ENCODE peak calls at places on chromosomes 13 and 19, in seven cellular contexts. L, T, O, V, U, A and K are unnamed samples.

GRCh38 chr13:48094404-48094780 is 512 bp downstream of the MED4 start:
- DNase-seq in L (no peak), T (peak; percentile 24), O (no peak), V (no peak), U (no peak), A (no peak), K (no peak)

GRCh38 chr13:105050696-105051095 is 1484.8 kb downstream of the EFNB2 start:
- DNase-seq in L (no peak), T (no peak), O (no peak), V (no peak), U (no peak), A (no peak), K (no peak)

GRCh38 chr13:51759240-51759639 is 44.7 kb downstream of the DHRS12 start:
- DNase-seq in L (no peak), T (no peak), O (no peak), V (no peak), U (no peak), A (no peak), K (no peak)

GRCh38 chr13:73902296-73902695 is 231.9 kb downstream of the KLF12 start:
- DNase-seq in L (no peak), T (no peak), O (no peak), V (no peak), U (no peak), A (no peak), K (no peak)

GRCh38 chr13:36297600-36298338 is at the start of gene CCDC169:
- DNase-seq in L (peak; percentile 83), T (peak; percentile 96), O (peak; percentile 73), V (peak; percentile 68), U (peak; percentile 63), A (peak; percentile 68), K (no peak)

GRCh38 chr19:35673121-35673804 is 6.9 kb downstream of the UPK1A start:
- DNase-seq in L (peak; percentile 59), T (peak; percentile 84), O (peak; percentile 73), V (peak; percentile 26), U (peak; percentile 33), A (no peak), K (no peak)

GRCh38 chr13:37338721-37339120 is 233.3 kb upstream of the CSNK1A1L start:
- DNase-seq in L (no peak), T (no peak), O (no peak), V (no peak), U (no peak), A (no peak), K (no peak)

GRCh38 chr13:105894711-105895110 is 640.8 kb downstream of the EFNB2 start:
- DNase-seq in L (no peak), T (no peak), O (no peak), V (no peak), U (no peak), A (no peak), K (no peak)

GRCh38 chr13:30510811-30511371 is 45.2 kb upstream of the HMGB1 start:
- DNase-seq in L (no peak), T (no peak), O (no peak), V (no peak), U (no peak), A (no peak), K (no peak)

GRCh38 chr13:26679411-26679810 is 81.2 kb downstream of the GPR12 start:
- DNase-seq in L (no peak), T (no peak), O (no peak), V (no peak), U (no peak), A (no peak), K (no peak)

GRCh38 chr19:9427941-9428340 is 7.4 kb downstream of the ZNF266 start:
- DNase-seq in L (no peak), T (peak; percentile 3), O (no peak), V (no peak), U (no peak), A (no peak), K (no peak)

GRCh38 chr13:49411353-49411752 is 32.5 kb downstream of the CAB39L start:
- DNase-seq in L (no peak), T (no peak), O (no peak), V (no peak), U (no peak), A (no peak), K (no peak)

GRCh38 chr19:51702754-51703654 is 9.9 kb downstream of the SPACA6 start:
- DNase-seq in L (peak; percentile 59), T (peak; percentile 94), O (peak; percentile 41), V (peak; percentile 57), U (no peak), A (peak; percentile 32), K (no peak)

GRCh38 chr19:30036154-30037129 is 94.4 kb downstream of the URI1 start:
- DNase-seq in L (no peak), T (no peak), O (no peak), V (no peak), U (no peak), A (no peak), K (no peak)

GRCh38 chr19:28019901-28020300 is 1193.0 kb downstream of the UQCRFS1 start:
- DNase-seq in L (no peak), T (no peak), O (no peak), V (no peak), U (no peak), A (no peak), K (peak; percentile 64)

GRCh38 chr13:99806671-99807070 is 164.9 kb downstream of the ZIC5 start:
- DNase-seq in L (no peak), T (no peak), O (no peak), V (no peak), U (no peak), A (no peak), K (no peak)

GRCh38 chr19:47339196-47339880 is 7.4 kb downstream of the C5AR2 start:
- DNase-seq in L (no peak), T (no peak), O (no peak), V (no peak), U (no peak), A (no peak), K (no peak)

GRCh38 chr19:47340477-47341208 is 8.5 kb upstream of the DHX34 start:
- DNase-seq in L (no peak), T (no peak), O (no peak), V (no peak), U (no peak), A (no peak), K (no peak)

GRCh38 chr19:47344425-47344824 is 4.7 kb upstream of the DHX34 start:
- DNase-seq in L (no peak), T (no peak), O (no peak), V (no peak), U (no peak), A (no peak), K (no peak)

GRCh38 chr19:47341734-47342133 is 7.4 kb upstream of the DHX34 start:
- DNase-seq in L (no peak), T (no peak), O (no peak), V (no peak), U (no peak), A (no peak), K (no peak)

GRCh38 chr19:47343194-47343802 is 5.8 kb upstream of the DHX34 start:
- DNase-seq in L (no peak), T (no peak), O (no peak), V (no peak), U (no peak), A (no peak), K (no peak)
- TF ChIP-seq CTCF in L (no peak), T (no peak), O (no peak), V (no peak), U (no peak), A (no peak), K (no peak)

DNA sequence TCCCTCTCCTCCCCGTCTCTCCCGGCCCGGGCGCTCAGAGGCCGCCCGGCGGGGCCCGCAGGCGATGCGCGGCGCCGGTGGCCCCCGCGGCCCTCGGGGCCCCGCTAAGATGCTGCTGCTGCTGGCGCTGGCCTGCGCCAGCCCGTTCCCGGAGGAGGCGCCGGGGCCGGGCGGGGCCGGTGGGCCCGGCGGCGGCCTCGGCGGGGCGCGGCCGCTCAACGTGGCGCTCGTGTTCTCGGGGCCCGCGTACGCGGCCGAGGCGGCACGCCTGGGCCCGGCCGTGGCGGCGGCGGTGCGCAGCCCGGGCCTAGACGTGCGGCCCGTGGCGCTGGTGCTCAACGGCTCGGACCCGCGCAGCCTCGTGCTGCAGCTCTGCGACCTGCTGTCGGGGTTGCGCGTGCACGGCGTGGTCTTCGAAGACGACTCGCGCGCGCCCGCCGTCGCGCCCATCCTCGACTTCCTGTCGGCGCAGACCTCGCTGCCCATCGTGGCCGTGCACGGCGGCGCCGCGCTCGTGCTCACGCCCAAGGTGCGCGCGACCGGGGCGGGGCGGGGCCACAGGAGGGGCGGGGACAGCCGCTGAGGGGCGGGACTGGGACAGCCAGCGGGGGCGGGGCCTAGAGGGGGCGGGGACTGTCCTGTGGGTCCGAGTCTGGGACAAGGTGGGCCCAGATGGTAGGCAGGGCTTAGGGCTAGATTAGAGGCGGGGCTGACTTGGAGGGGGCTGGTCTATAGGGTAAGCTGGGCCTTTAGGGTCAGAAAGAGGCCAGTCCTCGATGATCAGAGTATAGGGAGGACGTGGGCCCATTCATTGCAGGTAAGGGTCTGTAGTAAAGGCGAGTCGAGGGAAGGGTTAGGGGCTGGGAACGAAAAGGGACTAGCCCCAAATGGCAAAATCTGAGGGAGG is 5.1 kb downstream of the GRIN2D start:
- DNase-seq in L (peak; percentile 88), T (peak; percentile 97), O (peak; percentile 94), V (peak; percentile 57), U (peak; percentile 80), A (peak; percentile 62), K (no peak)
- H3K4me1 ChIP-seq in L (peaks cover 22% of the 10 kb centered on the region), T (peaks cover 60% of the 10 kb centered on the region), O (peaks cover 41% of the 10 kb centered on the region), V (peaks cover 15% of the 10 kb centered on the region), U (peaks cover 28% of the 10 kb centered on the region), A (peaks cover 10% of the 10 kb centered on the region), K (peaks cover 22% of the 10 kb centered on the region)

GRCh38 chr13:112740502-112741131 is 50.8 kb downstream of the ATP11A start:
- DNase-seq in L (no peak), T (no peak), O (peak; percentile 37), V (peak; percentile 39), U (peak; percentile 85), A (peak; percentile 86), K (no peak)
- TF ChIP-seq CTCF in L (no peak), T (no peak), O (no peak), V (no peak), U (no peak), A (no peak), K (no peak)

GRCh38 chr19:3374369-3375112 is 8.2 kb downstream of the NFIC start:
- DNase-seq in L (no peak), T (no peak), O (peak; percentile 64), V (peak; percentile 92), U (peak; percentile 71), A (peak; percentile 66), K (no peak)
- H3K4me1 ChIP-seq in L (no peaks in the 10 kb centered on the region), T (peaks cover 12% of the 10 kb centered on the region), O (peaks cover 55% of the 10 kb centered on the region), V (peaks cover 89% of the 10 kb centered on the region), U (peaks cover 71% of the 10 kb centered on the region), A (peaks cover 46% of the 10 kb centered on the region), K (peaks cover 95% of the 10 kb centered on the region)

GRCh38 chr19:782195-783043 is 14.8 kb upstream of the PTBP1 start:
- DNase-seq in L (peak; percentile 74), T (peak; percentile 94), O (no peak), V (peak; percentile 58), U (no peak), A (no peak), K (no peak)
- TF ChIP-seq CTCF in L (no peak), T (no peak), O (no peak), V (no peak), U (no peak), A (no peak), K (no peak)